ENCODE peak calls at places on chromosome 16, in nine cellular contexts. One of them, this sample, is unnamed.

GRCh38 chr16:61149709-61150108 is 886.5 kb downstream of the CDH8 start:
- DNase-seq in AG09309: no peak
- DNase-seq in mucosa of gallbladder: no peak
- DNase-seq in NCI-H1105 treated with DMSO at 0.1 percent for 48 hours: no peak
- DNase-seq in NCI-H1417: no peak
- DNase-seq in cardiac muscle cell: no peak
- DNase-seq in left ventricle myocardium superior: peak
- DNase-seq in lung microvascular endothelial cell: no peak
- DNase-seq in anterior cingulate cortex: no peak
- DNase-seq in this sample: no peak

GRCh38 chr16:83992624-83993023 is 24.6 kb downstream of the NECAB2 start:
- DNase-seq in NCI-H1417: no peak
- DNase-seq in anterior cingulate cortex: peak
- DNase-seq in mucosa of gallbladder: peak
- DNase-seq in NCI-H1105 treated with DMSO at 0.1 percent for 48 hours: peak
- DNase-seq in lung microvascular endothelial cell: no peak
- DNase-seq in left ventricle myocardium superior: peak
- DNase-seq in AG09309: peak
- DNase-seq in cardiac muscle cell: no peak
- DNase-seq in this sample: no peak

GRCh38 chr16:83971165-83972130 is 3.4 kb downstream of the NECAB2 start:
- DNase-seq in anterior cingulate cortex: no peak
- DNase-seq in cardiac muscle cell: no peak
- DNase-seq in lung microvascular endothelial cell: no peak
- DNase-seq in left ventricle myocardium superior: no peak
- DNase-seq in NCI-H1105 treated with DMSO at 0.1 percent for 48 hours: no peak
- DNase-seq in NCI-H1417: no peak
- DNase-seq in mucosa of gallbladder: no peak
- DNase-seq in AG09309: no peak
- DNase-seq in this sample: no peak

GRCh38 chr16:1887711-1888354 is 15.9 kb upstream of the MEIOB start:
- DNase-seq in left ventricle myocardium superior: no peak
- DNase-seq in cardiac muscle cell: no peak
- DNase-seq in anterior cingulate cortex: no peak
- DNase-seq in NCI-H1417: no peak
- DNase-seq in NCI-H1105 treated with DMSO at 0.1 percent for 48 hours: no peak
- DNase-seq in lung microvascular endothelial cell: no peak
- DNase-seq in mucosa of gallbladder: no peak
- DNase-seq in AG09309: no peak
- DNase-seq in this sample: no peak

GRCh38 chr16:79607587-79607986 is 7.0 kb upstream of the MAF start:
- DNase-seq in mucosa of gallbladder: no peak
- DNase-seq in NCI-H1417: no peak
- DNase-seq in left ventricle myocardium superior: no peak
- DNase-seq in lung microvascular endothelial cell: no peak
- DNase-seq in anterior cingulate cortex: no peak
- DNase-seq in AG09309: peak
- DNase-seq in cardiac muscle cell: no peak
- DNase-seq in NCI-H1105 treated with DMSO at 0.1 percent for 48 hours: no peak
- DNase-seq in this sample: no peak

GRCh38 chr16:9047689-9048301 is 43.6 kb upstream of the HAPSTR1 start:
- DNase-seq in left ventricle myocardium superior: peak
- DNase-seq in lung microvascular endothelial cell: peak
- DNase-seq in NCI-H1105 treated with DMSO at 0.1 percent for 48 hours: no peak
- DNase-seq in cardiac muscle cell: peak
- DNase-seq in mucosa of gallbladder: peak
- DNase-seq in AG09309: peak
- DNase-seq in NCI-H1417: peak
- DNase-seq in anterior cingulate cortex: peak
- DNase-seq in this sample: no peak

GRCh38 chr16:29962344-29962994 is 590 bp downstream of the TMEM219 start:
- DNase-seq in cardiac muscle cell: no peak
- DNase-seq in left ventricle myocardium superior: no peak
- DNase-seq in NCI-H1417: no peak
- DNase-seq in NCI-H1105 treated with DMSO at 0.1 percent for 48 hours: no peak
- DNase-seq in mucosa of gallbladder: no peak
- DNase-seq in AG09309: no peak
- DNase-seq in anterior cingulate cortex: no peak
- DNase-seq in lung microvascular endothelial cell: no peak
- DNase-seq in this sample: no peak

GRCh38 chr16:75379339-75379738 is 54.0 kb downstream of the CFDP1 start:
- DNase-seq in AG09309: no peak
- DNase-seq in NCI-H1417: no peak
- DNase-seq in anterior cingulate cortex: no peak
- DNase-seq in cardiac muscle cell: no peak
- DNase-seq in left ventricle myocardium superior: no peak
- DNase-seq in mucosa of gallbladder: no peak
- DNase-seq in lung microvascular endothelial cell: no peak
- DNase-seq in NCI-H1105 treated with DMSO at 0.1 percent for 48 hours: no peak
- DNase-seq in this sample: no peak

GRCh38 chr16:62041401-62041800 is 5.2 kb upstream of the CDH8 start:
- DNase-seq in AG09309: peak
- DNase-seq in anterior cingulate cortex: no peak
- DNase-seq in mucosa of gallbladder: no peak
- DNase-seq in NCI-H1105 treated with DMSO at 0.1 percent for 48 hours: no peak
- DNase-seq in cardiac muscle cell: peak
- DNase-seq in lung microvascular endothelial cell: no peak
- DNase-seq in left ventricle myocardium superior: no peak
- DNase-seq in NCI-H1417: peak
- DNase-seq in this sample: peak

GRCh38 chr16:1188781-1189189 is 35.9 kb downstream of the CACNA1H start:
- DNase-seq in NCI-H1105 treated with DMSO at 0.1 percent for 48 hours: no peak
- DNase-seq in lung microvascular endothelial cell: peak
- DNase-seq in left ventricle myocardium superior: peak
- DNase-seq in AG09309: no peak
- DNase-seq in anterior cingulate cortex: no peak
- DNase-seq in NCI-H1417: no peak
- DNase-seq in mucosa of gallbladder: no peak
- DNase-seq in cardiac muscle cell: peak
- DNase-seq in this sample: peak

GRCh38 chr16:35146723-35147458 is 1687.5 kb downstream of the TP53TG3F start:
- DNase-seq in left ventricle myocardium superior: no peak
- DNase-seq in cardiac muscle cell: no peak
- DNase-seq in NCI-H1105 treated with DMSO at 0.1 percent for 48 hours: no peak
- DNase-seq in mucosa of gallbladder: no peak
- DNase-seq in lung microvascular endothelial cell: no peak
- DNase-seq in AG09309: no peak
- DNase-seq in anterior cingulate cortex: no peak
- DNase-seq in NCI-H1417: no peak
- DNase-seq in this sample: no peak

GRCh38 chr16:22898874-22899348 is 84.9 kb downstream of the HS3ST2 start:
- DNase-seq in mucosa of gallbladder: peak
- DNase-seq in lung microvascular endothelial cell: peak
- DNase-seq in anterior cingulate cortex: peak
- DNase-seq in left ventricle myocardium superior: peak
- DNase-seq in cardiac muscle cell: peak
- DNase-seq in NCI-H1417: peak
- DNase-seq in AG09309: peak
- DNase-seq in NCI-H1105 treated with DMSO at 0.1 percent for 48 hours: peak
- DNase-seq in this sample: peak

GRCh38 chr16:49399594-49400364 is 26.2 kb downstream of the C16orf78 start:
- DNase-seq in mucosa of gallbladder: no peak
- DNase-seq in NCI-H1105 treated with DMSO at 0.1 percent for 48 hours: no peak
- DNase-seq in cardiac muscle cell: no peak
- DNase-seq in NCI-H1417: no peak
- DNase-seq in lung microvascular endothelial cell: no peak
- DNase-seq in left ventricle myocardium superior: no peak
- DNase-seq in anterior cingulate cortex: no peak
- DNase-seq in AG09309: no peak
- DNase-seq in this sample: no peak

GRCh38 chr16:85861095-85861825 is 37.7 kb upstream of the IRF8 start:
- DNase-seq in cardiac muscle cell: no peak
- DNase-seq in NCI-H1105 treated with DMSO at 0.1 percent for 48 hours: no peak
- DNase-seq in anterior cingulate cortex: no peak
- DNase-seq in NCI-H1417: no peak
- DNase-seq in left ventricle myocardium superior: no peak
- DNase-seq in AG09309: no peak
- DNase-seq in mucosa of gallbladder: no peak
- DNase-seq in lung microvascular endothelial cell: no peak
- DNase-seq in this sample: no peak

GRCh38 chr16:26777821-26778220 is 288.9 kb upstream of the C16orf82 start:
- DNase-seq in mucosa of gallbladder: no peak
- DNase-seq in NCI-H1417: no peak
- DNase-seq in anterior cingulate cortex: no peak
- DNase-seq in NCI-H1105 treated with DMSO at 0.1 percent for 48 hours: no peak
- DNase-seq in left ventricle myocardium superior: no peak
- DNase-seq in cardiac muscle cell: no peak
- DNase-seq in lung microvascular endothelial cell: no peak
- DNase-seq in AG09309: no peak
- DNase-seq in this sample: no peak

GRCh38 chr16:24820522-24820921 is 25.2 kb upstream of the SLC5A11 start:
- DNase-seq in NCI-H1105 treated with DMSO at 0.1 percent for 48 hours: no peak
- DNase-seq in cardiac muscle cell: no peak
- DNase-seq in lung microvascular endothelial cell: peak
- DNase-seq in mucosa of gallbladder: no peak
- DNase-seq in left ventricle myocardium superior: no peak
- DNase-seq in NCI-H1417: no peak
- DNase-seq in AG09309: no peak
- DNase-seq in anterior cingulate cortex: no peak
- DNase-seq in this sample: no peak

GRCh38 chr16:31265329-31266245 is 5.8 kb downstream of the ITGAM start:
- DNase-seq in NCI-H1105 treated with DMSO at 0.1 percent for 48 hours: no peak
- DNase-seq in left ventricle myocardium superior: no peak
- DNase-seq in lung microvascular endothelial cell: peak
- DNase-seq in NCI-H1417: no peak
- DNase-seq in anterior cingulate cortex: no peak
- DNase-seq in mucosa of gallbladder: no peak
- DNase-seq in cardiac muscle cell: no peak
- DNase-seq in AG09309: peak
- DNase-seq in this sample: no peak

GRCh38 chr16:81431554-81432353 is 12.9 kb upstream of the CMIP start:
- DNase-seq in NCI-H1417: no peak
- DNase-seq in anterior cingulate cortex: no peak
- DNase-seq in cardiac muscle cell: no peak
- DNase-seq in mucosa of gallbladder: no peak
- DNase-seq in lung microvascular endothelial cell: no peak
- DNase-seq in NCI-H1105 treated with DMSO at 0.1 percent for 48 hours: no peak
- DNase-seq in left ventricle myocardium superior: no peak
- DNase-seq in AG09309: peak
- DNase-seq in this sample: no peak

GRCh38 chr16:57045694-57046381 is 46.5 kb upstream of the CPNE2 start:
- DNase-seq in NCI-H1417: no peak
- DNase-seq in left ventricle myocardium superior: peak
- DNase-seq in anterior cingulate cortex: peak
- DNase-seq in NCI-H1105 treated with DMSO at 0.1 percent for 48 hours: no peak
- DNase-seq in lung microvascular endothelial cell: peak
- DNase-seq in cardiac muscle cell: peak
- DNase-seq in mucosa of gallbladder: peak
- DNase-seq in AG09309: no peak
- DNase-seq in this sample: peak

GRCh38 chr16:74226361-74226979 is 70.1 kb upstream of the PSMD7 start:
- DNase-seq in cardiac muscle cell: peak
- DNase-seq in left ventricle myocardium superior: no peak
- DNase-seq in AG09309: no peak
- DNase-seq in anterior cingulate cortex: no peak
- DNase-seq in mucosa of gallbladder: no peak
- DNase-seq in lung microvascular endothelial cell: peak
- DNase-seq in NCI-H1417: no peak
- DNase-seq in NCI-H1105 treated with DMSO at 0.1 percent for 48 hours: no peak
- DNase-seq in this sample: no peak

GRCh38 chr16:12405083-12405482 is 398.6 kb downstream of the CPPED1 start:
- DNase-seq in anterior cingulate cortex: no peak
- DNase-seq in NCI-H1105 treated with DMSO at 0.1 percent for 48 hours: no peak
- DNase-seq in lung microvascular endothelial cell: no peak
- DNase-seq in NCI-H1417: no peak
- DNase-seq in AG09309: no peak
- DNase-seq in left ventricle myocardium superior: no peak
- DNase-seq in mucosa of gallbladder: no peak
- DNase-seq in cardiac muscle cell: no peak
- DNase-seq in this sample: no peak

GRCh38 chr16:72247821-72248253 is 75.9 kb upstream of the PMFBP1 start:
- DNase-seq in lung microvascular endothelial cell: no peak
- DNase-seq in NCI-H1105 treated with DMSO at 0.1 percent for 48 hours: no peak
- DNase-seq in mucosa of gallbladder: no peak
- DNase-seq in anterior cingulate cortex: no peak
- DNase-seq in AG09309: no peak
- DNase-seq in NCI-H1417: no peak
- DNase-seq in left ventricle myocardium superior: no peak
- DNase-seq in cardiac muscle cell: no peak
- DNase-seq in this sample: no peak

GRCh38 chr16:57626420-57627170 is 1.8 kb upstream of the ADGRG1 start:
- DNase-seq in NCI-H1105 treated with DMSO at 0.1 percent for 48 hours: no peak
- DNase-seq in lung microvascular endothelial cell: no peak
- DNase-seq in mucosa of gallbladder: no peak
- DNase-seq in left ventricle myocardium superior: peak
- DNase-seq in anterior cingulate cortex: no peak
- DNase-seq in cardiac muscle cell: no peak
- DNase-seq in NCI-H1417: no peak
- DNase-seq in AG09309: no peak
- DNase-seq in this sample: no peak

This sample was measured in progenitor cell of endocrine pancreas.